ENCODE peak calls at places on chromosomes 3 and 15, in ten cellular contexts. I is left ventricle myocardium superior, R is mucosa of descending colon, K is activated T-helper 1 cell treated with Interleukin-2 at 50 U/mL for 16 hours, N is NCI-H1930, B is AG08395, G is mammary epithelial cell, W is fibroblast of lung, V is foreskin fibroblast, J is HS-5. P is an unnamed sample.

GRCh38 chr15:40793216-40793989 is 13.5 kb upstream of the ZFYVE19 start:
- DNase-seq in G (peak; percentile 96), V (peak; percentile 91), R (peak; percentile 77), B (peak; percentile 60), W (peak; percentile 96), K (no peak), I (no peak), J (peak; percentile 90), N (no peak), P (no peak)

GRCh38 chr15:45180201-45180600 is 7.6 kb downstream of the SHF start:
- DNase-seq in I (no peak), G (peak; percentile 61), N (no peak), W (peak; percentile 70), B (no peak), R (no peak), V (no peak), J (no peak), K (no peak), P (no peak)

GRCh38 chr3:194249323-194250103 is 101.6 kb downstream of the CPN2 start:
- DNase-seq in W (no peak), G (no peak), B (no peak), I (peak; percentile 58), R (no peak), J (no peak), N (no peak), V (no peak), K (no peak), P (no peak)

GRCh38 chr3:57158813-57159678 is 6.1 kb downstream of the IL17RD start:
- DNase-seq in I (no peak), V (no peak), W (peak; percentile 35), J (no peak), G (peak; percentile 21), N (no peak), K (no peak), R (no peak), B (no peak), P (no peak)

GRCh38 chr3:8780279-8780678 is 10.9 kb upstream of the OXTR start:
- DNase-seq in B (no peak), J (no peak), K (no peak), W (no peak), V (no peak), G (no peak), I (no peak), N (no peak), R (no peak), P (no peak)

GRCh38 chr15:96312641-96313335 is 17.7 kb upstream of the NR2F2 start:
- DNase-seq in I (no peak), W (no peak), R (no peak), V (peak; percentile 51), J (no peak), G (peak; percentile 94), N (no peak), B (peak; percentile 21), K (no peak), P (no peak)

GRCh38 chr3:95721938-95722337 is 1092.5 kb upstream of the EPHA6 start:
- DNase-seq in K (no peak), B (no peak), R (no peak), V (no peak), W (no peak), G (no peak), I (no peak), J (no peak), N (no peak), P (no peak)

GRCh38 chr3:167346171-167346570 is 33.9 kb downstream of the ZBBX start:
- DNase-seq in W (no peak), R (no peak), N (no peak), G (no peak), B (no peak), K (no peak), V (no peak), J (no peak), I (no peak), P (no peak)

GRCh38 chr15:72284781-72285180 is 12.4 kb upstream of the PARP6 start:
- DNase-seq in N (no peak), J (no peak), V (no peak), I (no peak), G (peak; percentile 64), B (no peak), W (no peak), R (no peak), K (no peak), P (no peak)

GRCh38 chr15:42720071-42720470 is 16.9 kb downstream of the CDAN1 start:
- DNase-seq in R (no peak), I (no peak), K (no peak), N (no peak), B (no peak), J (no peak), G (no peak), V (no peak), W (no peak), P (no peak)

GRCh38 chr3:34248352-34248751 is 449.9 kb downstream of the PDCD6IP start:
- DNase-seq in N (no peak), G (no peak), J (no peak), V (no peak), R (no peak), K (no peak), B (no peak), I (no peak), W (no peak), P (no peak)

GRCh38 chr15:65818927-65819562 is 27.0 kb upstream of the DENND4A start:
- DNase-seq in R (no peak), N (peak; percentile 33), J (no peak), V (no peak), K (no peak), G (no peak), W (no peak), I (no peak), B (no peak), P (no peak)

GRCh38 chr3:109275702-109276293 is 40.5 kb downstream of the DPPA2 start:
- DNase-seq in R (no peak), W (peak; percentile 43), B (peak; percentile 45), V (peak; percentile 1), N (no peak), J (no peak), G (peak; percentile 14), K (no peak), I (no peak), P (no peak)

GRCh38 chr15:90106522-90107117 is 4.4 kb upstream of the IDH2 start:
- DNase-seq in I (peak; percentile 78), B (peak; percentile 82), J (no peak), W (peak; percentile 69), N (no peak), G (peak; percentile 68), R (no peak), V (no peak), K (no peak), P (no peak)

GRCh38 chr3:155948476-155948875 is 78.0 kb downstream of the GMPS start:
- DNase-seq in N (no peak), W (peak; percentile 14), R (no peak), J (no peak), B (no peak), G (no peak), V (peak; percentile 37), K (no peak), I (no peak), P (no peak)

GRCh38 chr15:64685230-64685886 is 90.0 kb downstream of the RBPMS2 start:
- DNase-seq in J (no peak), B (no peak), K (no peak), N (no peak), R (no peak), W (no peak), I (no peak), G (no peak), V (no peak), P (no peak)

GRCh38 chr3:187986514-187986934 is 167.4 kb upstream of the LPP start:
- DNase-seq in I (no peak), B (peak; percentile 84), G (peak; percentile 95), K (no peak), V (peak; percentile 94), W (peak; percentile 97), N (no peak), R (no peak), J (peak; percentile 93), P (no peak)

P was measured in CD4-positive, CD25-positive, alpha-beta regulatory T cell.